ENCODE peak calls at places on chromosomes 11 and 22, in seven cellular contexts. W is activated effector memory CD4-positive, alpha-beta T cell treated with Interleukin-2 at 50 U/mL for 16 hours; H is COR-L47; U is MM.1S; T is CD8-positive, alpha-beta T cell; K is type B pancreatic cell; V is endothelial cell. Y is an unnamed sample.

GRCh38 chr11:104997288-104997687 is 25.7 kb downstream of the CASP5 start:
- DNase-seq in W (no peak), H (no peak), U (no peak), T (no peak), K (no peak), V (no peak), Y (no peak)

GRCh38 chr11:111570796-111571195 is 30.3 kb downstream of the LAYN start:
- DNase-seq in W (no peak), H (no peak), U (no peak), T (no peak), K (no peak), V (no peak), Y (no peak)

GRCh38 chr11:70332567-70332966 is 62.1 kb downstream of the PPFIA1 start:
- DNase-seq in W (no peak), H (no peak), U (no peak), T (no peak), K (no peak), V (no peak), Y (no peak)

GRCh38 chr11:65779919-65780769 is 632 bp downstream of the AP5B1 start:
- DNase-seq in W (peak), H (no peak), U (peak), T (peak), K (peak), V (peak), Y (peak)

GRCh38 chr11:10693509-10694071 is at the start of gene IRAG1:
- DNase-seq in W (no peak), H (no peak), U (no peak), T (no peak), K (no peak), V (no peak), Y (no peak)

GRCh38 chr11:69218271-69218682 is 62.5 kb downstream of the SMIM38 start:
- DNase-seq in W (no peak), H (no peak), U (no peak), T (no peak), K (peak), V (no peak), Y (no peak)

GRCh38 chr11:32221476-32222032 is 130.7 kb downstream of the RCN1 start:
- DNase-seq in W (no peak), H (no peak), U (no peak), T (no peak), K (no peak), V (no peak), Y (no peak)

GRCh38 chr11:14378171-14378570 is 19.2 kb upstream of the RRAS2 start:
- DNase-seq in W (no peak), H (no peak), U (no peak), T (no peak), K (no peak), V (no peak), Y (no peak)

GRCh38 chr11:87213444-87213843 is 175.7 kb downstream of the TMEM135 start:
- DNase-seq in W (no peak), H (no peak), U (peak), T (no peak), K (no peak), V (no peak), Y (no peak)

GRCh38 chr22:45064313-45065268 is 54.8 kb upstream of the PHF21B start:
- DNase-seq in W (no peak), H (no peak), U (no peak), T (no peak), K (no peak), V (no peak), Y (no peak)

GRCh38 chr11:59957094-59957493 is 6.7 kb upstream of the OOSP4A start:
- DNase-seq in W (no peak), H (no peak), U (no peak), T (no peak), K (no peak), V (no peak), Y (no peak)

GRCh38 chr11:16611395-16612233 is 126.8 kb upstream of the C11orf58 start:
- DNase-seq in W (no peak), H (no peak), U (no peak), T (no peak), K (no peak), V (no peak), Y (no peak)

GRCh38 chr11:5622802-5623201 is 2.0 kb upstream of the TRIM34 start:
- DNase-seq in W (no peak), H (no peak), U (no peak), T (no peak), K (no peak), V (no peak), Y (no peak)

GRCh38 chr11:130194241-130195023 is 34.9 kb downstream of the ST14 start:
- DNase-seq in W (no peak), H (no peak), U (no peak), T (no peak), K (no peak), V (no peak), Y (no peak)

GRCh38 chr11:41282436-41282835 is 177.0 kb downstream of the LRRC4C start:
- DNase-seq in W (no peak), H (no peak), U (no peak), T (no peak), K (no peak), V (no peak), Y (no peak)

GRCh38 chr11:12126352-12127019 is 16.1 kb downstream of the MICAL2 start:
- DNase-seq in W (no peak), H (no peak), U (no peak), T (no peak), K (no peak), V (no peak), Y (no peak)

GRCh38 chr11:24171869-24172268 is 325.0 kb upstream of the LUZP2 start:
- DNase-seq in W (no peak), H (no peak), U (no peak), T (no peak), K (no peak), V (no peak), Y (no peak)

GRCh38 chr22:33477131-33478111 is 419.2 kb upstream of the SYN3 start:
- DNase-seq in W (no peak), H (no peak), U (no peak), T (no peak), K (no peak), V (no peak), Y (no peak)

GRCh38 chr11:29783506-29783905 is 233.3 kb downstream of the KCNA4 start:
- DNase-seq in W (no peak), H (no peak), U (no peak), T (no peak), K (no peak), V (no peak), Y (no peak)

GRCh38 chr22:22031183-22031560 is 48.6 kb upstream of the TOP3B start:
- DNase-seq in W (no peak), H (no peak), U (peak), T (no peak), K (no peak), V (no peak), Y (no peak)

GRCh38 chr22:38727123-38727522 is 21.4 kb downstream of the GTPBP1 start:
- DNase-seq in W (no peak), H (no peak), U (peak), T (no peak), K (no peak), V (no peak), Y (no peak)

GRCh38 chr11:64656797-64657196 is 65.8 kb downstream of the SLC22A12 start:
- DNase-seq in W (no peak), H (no peak), U (no peak), T (no peak), K (no peak), V (peak), Y (no peak)

GRCh38 chr11:57210731-57211335 is 26.2 kb downstream of the APLNR start:
- DNase-seq in W (no peak), H (no peak), U (no peak), T (no peak), K (no peak), V (no peak), Y (no peak)

GRCh38 chr11:86938203-86938899 is 16.8 kb downstream of the FZD4 start:
- DNase-seq in W (no peak), H (no peak), U (no peak), T (no peak), K (no peak), V (no peak), Y (no peak)

GRCh38 chr11:119860561-119861094 is 131.6 kb upstream of the NECTIN1 start:
- DNase-seq in W (no peak), H (no peak), U (no peak), T (no peak), K (no peak), V (no peak), Y (no peak)

GRCh38 chr11:47861762-47862161 is 13.6 kb upstream of the NUP160 start:
- DNase-seq in W (no peak), H (no peak), U (no peak), T (no peak), K (no peak), V (no peak), Y (no peak)

GRCh38 chr11:94776351-94777321 is 8.5 kb downstream of the AMOTL1 start:
- DNase-seq in W (no peak), H (peak), U (peak), T (no peak), K (no peak), V (no peak), Y (no peak)

GRCh38 chr11:117547188-117547831 is 219.7 kb downstream of the CEP164 start:
- DNase-seq in W (no peak), H (no peak), U (no peak), T (no peak), K (no peak), V (no peak), Y (no peak)

GRCh38 chr11:8533332-8533731 is 60.7 kb downstream of the STK33 start:
- DNase-seq in W (no peak), H (no peak), U (no peak), T (no peak), K (no peak), V (no peak), Y (no peak)

GRCh38 chr11:46560300-46561025 is 33.4 kb downstream of the AMBRA1 start:
- DNase-seq in W (no peak), H (peak), U (peak), T (no peak), K (no peak), V (no peak), Y (no peak)

GRCh38 chr22:46068176-46068907 is 82.0 kb upstream of the PPARA start:
- DNase-seq in W (no peak), H (no peak), U (no peak), T (no peak), K (no peak), V (no peak), Y (no peak)

GRCh38 chr11:113193894-113194293 is 120.5 kb upstream of the TTC12 start:
- DNase-seq in W (no peak), H (no peak), U (no peak), T (no peak), K (no peak), V (no peak), Y (peak)

GRCh38 chr22:27867114-27867957 is 51.7 kb downstream of the PITPNB start:
- DNase-seq in W (no peak), H (no peak), U (no peak), T (no peak), K (no peak), V (no peak), Y (no peak)

GRCh38 chr11:25733777-25734176 is 598.2 kb upstream of the ANO3 start:
- DNase-seq in W (no peak), H (no peak), U (no peak), T (no peak), K (no peak), V (no peak), Y (no peak)

GRCh38 chr11:85536438-85536837 is 90.7 kb downstream of the DLG2 start:
- DNase-seq in W (no peak), H (no peak), U (no peak), T (no peak), K (no peak), V (no peak), Y (no peak)

GRCh38 chr11:134347441-134347840 is 15.7 kb downstream of the GLB1L2 start:
- DNase-seq in W (no peak), H (no peak), U (no peak), T (no peak), K (peak), V (no peak), Y (no peak)

GRCh38 chr11:24516658-24517057 is 19.8 kb downstream of the LUZP2 start:
- DNase-seq in W (no peak), H (no peak), U (no peak), T (no peak), K (no peak), V (no peak), Y (no peak)

GRCh38 chr11:125211191-125211953 is 46.8 kb downstream of the PKNOX2 start:
- DNase-seq in W (no peak), H (no peak), U (no peak), T (no peak), K (no peak), V (no peak), Y (no peak)

GRCh38 chr11:47152126-47152952 is 24.3 kb downstream of the ARFGAP2 start:
- DNase-seq in W (no peak), H (no peak), U (no peak), T (no peak), K (no peak), V (no peak), Y (no peak)

GRCh38 chr11:134751825-134752224 is 339.8 kb upstream of the B3GAT1 start:
- DNase-seq in W (no peak), H (no peak), U (no peak), T (no peak), K (no peak), V (no peak), Y (peak)